ENCODE peak calls at places on chromosome 22, in five cellular contexts. X is AG08395, B is SIG-M5, A is omental fat pad, T is iris pigment epithelial cell. V is an unnamed sample.
A peak's percentile ranks its signal among the peaks of the same experiment; 100 is the strongest.

GRCh38 chr22:27405672-27406388 is 395.7 kb downstream of the MN1 start:
- DNase-seq in X (peak; percentile 81), B (no peak), A (no peak), T (peak; percentile 41), V (peak; percentile 74)

GRCh38 chr22:26172389-26172990 is 3.2 kb downstream of the SEZ6L start:
- DNase-seq in X (peak; percentile 39), B (no peak), A (no peak), T (peak; percentile 27), V (no peak)

GRCh38 chr22:37195921-37196320 is 7.9 kb upstream of the C1QTNF6 start:
- DNase-seq in X (no peak), B (no peak), A (no peak), T (no peak), V (peak; percentile 48)

GRCh38 chr22:20211997-20212753 is 55.9 kb downstream of the RTN4R start:
- DNase-seq in X (no peak), B (no peak), A (no peak), T (peak; percentile 7), V (peak; percentile 85)

GRCh38 chr22:27088026-27088425 is 430.6 kb downstream of the MIAT start:
- DNase-seq in X (peak; percentile 31), B (no peak), A (no peak), T (peak; percentile 39), V (no peak)

GRCh38 chr22:22692707-22693530 is 48.5 kb downstream of the GGTLC2 start:
- DNase-seq in X (peak; percentile 59), B (no peak), A (no peak), T (peak; percentile 65), V (no peak)

GRCh38 chr22:46094676-46095075 is 55.6 kb upstream of the PPARA start:
- DNase-seq in X (no peak), B (no peak), A (no peak), T (no peak), V (no peak)

GRCh38 chr22:38718414-38718813 is 12.7 kb downstream of the GTPBP1 start:
- DNase-seq in X (peak; percentile 96), B (no peak), A (peak; percentile 50), T (peak; percentile 70), V (peak; percentile 77)

GRCh38 chr22:23180893-23181762 is 819 bp downstream of the BCR start:
- DNase-seq in X (no peak), B (no peak), A (no peak), T (no peak), V (no peak)

GRCh38 chr22:24965822-24966626 is 13.5 kb downstream of the KIAA1671 start:
- DNase-seq in X (no peak), B (no peak), A (no peak), T (no peak), V (peak; percentile 86)

GRCh38 chr22:17243524-17243923 is 24.3 kb upstream of the ADA2 start:
- DNase-seq in X (no peak), B (peak; percentile 13), A (no peak), T (peak; percentile 26), V (peak; percentile 72)

GRCh38 chr22:31646186-31647019 is 15.6 kb downstream of the PISD start:
- DNase-seq in X (peak; percentile 87), B (no peak), A (no peak), T (peak; percentile 99), V (no peak)

GRCh38 chr22:23763579-23764331 is 965 bp downstream of the C22orf15 start:
- DNase-seq in X (no peak), B (no peak), A (no peak), T (no peak), V (peak; percentile 78)

GRCh38 chr22:48663297-48663696 is 1164.4 kb downstream of the BRD1 start:
- DNase-seq in X (no peak), B (no peak), A (no peak), T (peak; percentile 8), V (no peak)

GRCh38 chr22:37559901-37560681 is at the start of gene CDC42EP1:
- DNase-seq in X (peak; percentile 79), B (no peak), A (no peak), T (peak; percentile 55), V (peak; percentile 87)

GRCh38 chr22:50008151-50009040 is 4.2 kb downstream of the IL17REL start:
- DNase-seq in X (no peak), B (no peak), A (no peak), T (no peak), V (peak; percentile 49)

GRCh38 chr22:40010752-40011145 is 16.0 kb downstream of the FAM83F start:
- DNase-seq in X (no peak), B (no peak), A (no peak), T (no peak), V (no peak)

GRCh38 chr22:23574877-23575276 is 5.2 kb downstream of the IGLL1 start:
- DNase-seq in X (no peak), B (no peak), A (no peak), T (no peak), V (peak; percentile 44)

GRCh38 chr22:40401981-40402406 is 31.6 kb downstream of the SGSM3 start:
- DNase-seq in X (no peak), B (no peak), A (no peak), T (no peak), V (no peak)

GRCh38 chr22:29112102-29112501 is 39.3 kb downstream of the KREMEN1 start:
- DNase-seq in X (no peak), B (no peak), A (no peak), T (no peak), V (no peak)

GRCh38 chr22:22176929-22177616 is 67.5 kb upstream of the VPREB1 start:
- DNase-seq in X (no peak), B (no peak), A (no peak), T (no peak), V (no peak)

GRCh38 chr22:18000441-18001039 is 23.8 kb downstream of the MICAL3 start:
- DNase-seq in X (no peak), B (no peak), A (no peak), T (no peak), V (no peak)